ENCODE peak calls at places on chromosomes 7 and 10, in nine cellular contexts. V is left kidney; K is choroid plexus epithelial cell; P is NCI-H146; Z is T-cell; D is activated effector memory CD4-positive, alpha-beta T cell treated with Interleukin-2 at 50 U/mL for 16 hours; I is mesenteric fat pad; G is A172; L is activated CD8-positive, alpha-beta memory T cell treated with anti-CD3 and anti-CD28 coated beads for 24 hours. X is an unnamed sample.

GRCh38 chr7:53521638-53522184 is 486.3 kb downstream of the POM121L12 start:
- DNase-seq in V (no peak), P (no peak), D (no peak), K (no peak), I (no peak), Z (no peak), G (no peak), L (no peak), X (no peak)

GRCh38 chr7:6398943-6399342 is 48.8 kb downstream of the DAGLB start:
- DNase-seq in G (peak; percentile 57), V (peak; percentile 30), K (peak; percentile 46), I (no peak), D (no peak), Z (no peak), L (no peak), P (no peak), X (no peak)

GRCh38 chr7:7177044-7177517 is 5.3 kb upstream of the C1GALT1 start:
- DNase-seq in V (peak; percentile 60), D (no peak), L (no peak), G (peak; percentile 97), Z (no peak), K (peak; percentile 84), I (no peak), P (no peak), X (peak; percentile 88)

GRCh38 chr10:66678521-66678920 is 247.3 kb upstream of the LRRTM3 start:
- DNase-seq in Z (no peak), K (peak; percentile 23), G (no peak), D (no peak), V (no peak), I (no peak), P (no peak), L (no peak), X (no peak)

GRCh38 chr7:150716368-150716767 is at the start of gene GIMAP1:
- DNase-seq in I (no peak), K (no peak), G (no peak), V (peak; percentile 31), Z (peak; percentile 74), D (peak; percentile 60), L (peak; percentile 81), P (no peak), X (no peak)

GRCh38 chr10:8130973-8131911 is 76.8 kb downstream of the GATA3 start:
- DNase-seq in I (no peak), P (no peak), D (no peak), G (peak; percentile 88), Z (no peak), L (peak; percentile 63), K (no peak), V (no peak), X (peak; percentile 75)

GRCh38 chr7:113062499-113062898 is 24.1 kb downstream of the GPR85 start:
- DNase-seq in I (no peak), K (no peak), Z (no peak), D (no peak), G (no peak), L (no peak), P (no peak), V (no peak), X (no peak)

GRCh38 chr7:97012293-97013005 is 7.1 kb downstream of the DLX6 start:
- DNase-seq in K (no peak), G (no peak), I (no peak), Z (no peak), L (no peak), V (no peak), D (no peak), P (peak; percentile 87), X (no peak)

GRCh38 chr10:71423268-71423667 is 26.5 kb downstream of the CDH23 start:
- DNase-seq in G (no peak), D (no peak), K (no peak), Z (no peak), P (no peak), V (no peak), I (peak; percentile 41), L (peak; percentile 41), X (no peak)

GRCh38 chr10:97412891-97413304 is 11.8 kb upstream of the RRP12 start:
- DNase-seq in K (peak; percentile 43), D (no peak), Z (no peak), L (peak; percentile 78), G (no peak), I (no peak), V (no peak), P (no peak), X (no peak)

GRCh38 chr7:28853834-28854749 is 104.0 kb downstream of the TRIL start:
- DNase-seq in K (peak; percentile 59), Z (peak; percentile 44), L (peak; percentile 91), G (peak; percentile 67), I (peak; percentile 95), P (peak; percentile 64), D (peak; percentile 26), V (peak; percentile 91), X (peak; percentile 59)

GRCh38 chr10:60479305-60480020 is 89.8 kb upstream of the ANK3 start:
- DNase-seq in K (no peak), V (no peak), Z (no peak), G (no peak), P (no peak), L (no peak), D (no peak), I (no peak), X (no peak)

GRCh38 chr10:24952701-24953349 is 419 bp upstream of the PRTFDC1 start:
- DNase-seq in K (peak; percentile 47), Z (peak; percentile 27), P (peak; percentile 94), V (peak; percentile 89), I (no peak), G (no peak), L (peak; percentile 61), D (peak; percentile 48), X (no peak)

GRCh38 chr7:36198854-36199266 is 45.8 kb downstream of the EEPD1 start:
- DNase-seq in D (no peak), Z (no peak), P (no peak), I (no peak), K (no peak), L (no peak), V (no peak), G (peak; percentile 46), X (peak; percentile 28)

GRCh38 chr7:85021090-85021704 is 165.7 kb downstream of the SEMA3D start:
- DNase-seq in K (peak; percentile 62), I (no peak), P (no peak), G (peak; percentile 34), D (no peak), Z (no peak), V (no peak), L (no peak), X (peak; percentile 14)

GRCh38 chr10:12338981-12339380 is 10.4 kb upstream of the CAMK1D start:
- DNase-seq in V (no peak), Z (no peak), G (no peak), L (no peak), D (no peak), P (no peak), K (no peak), I (no peak), X (no peak)

X was measured in astrocyte of the spinal cord.